ENCODE peak calls at places on chromosomes 11 and 22, in eight cellular contexts. One of them, this sample, is unnamed.

GRCh38 chr22:26404851-26405357 is 24.2 kb upstream of the ASPHD2 start:
- DNase-seq in GM23338: no peak
- DNase-seq in A549: no peak
- DNase-seq in Peyer's patch: no peak
- DNase-seq in psoas muscle: no peak
- DNase-seq in hepatocyte: no peak
- DNase-seq in spleen: no peak
- DNase-seq in colonic mucosa: no peak
- DNase-seq in this sample: peak; percentile 25

GRCh38 chr11:13697710-13698109 is 29.2 kb downstream of the FAR1 start:
- DNase-seq in Peyer's patch: no peak
- DNase-seq in hepatocyte: no peak
- DNase-seq in GM23338: no peak
- DNase-seq in psoas muscle: no peak
- DNase-seq in spleen: no peak
- DNase-seq in colonic mucosa: no peak
- DNase-seq in A549: no peak
- DNase-seq in this sample: no peak

GRCh38 chr11:40099391-40100169 is 1359.9 kb downstream of the LRRC4C start:
- DNase-seq in A549: no peak
- DNase-seq in psoas muscle: no peak
- DNase-seq in hepatocyte: no peak
- DNase-seq in colonic mucosa: no peak
- DNase-seq in spleen: no peak
- DNase-seq in GM23338: peak; percentile 16
- DNase-seq in Peyer's patch: no peak
- DNase-seq in this sample: no peak

GRCh38 chr11:121841487-121842167 is 274.4 kb downstream of the BLID start:
- DNase-seq in hepatocyte: no peak
- DNase-seq in spleen: no peak
- DNase-seq in GM23338: peak; percentile 39
- DNase-seq in colonic mucosa: no peak
- DNase-seq in psoas muscle: no peak
- DNase-seq in Peyer's patch: no peak
- DNase-seq in A549: no peak
- DNase-seq in this sample: no peak

GRCh38 chr22:44691796-44692661 is 10.0 kb upstream of the PRR5 start:
- DNase-seq in spleen: peak; percentile 78
- DNase-seq in psoas muscle: no peak
- DNase-seq in hepatocyte: no peak
- DNase-seq in colonic mucosa: no peak
- DNase-seq in Peyer's patch: no peak
- DNase-seq in A549: no peak
- DNase-seq in GM23338: peak; percentile 55
- DNase-seq in this sample: no peak

GRCh38 chr11:29159552-29160465 is 857.0 kb downstream of the KCNA4 start:
- DNase-seq in psoas muscle: no peak
- DNase-seq in GM23338: peak; percentile 84
- DNase-seq in A549: peak; percentile 28
- DNase-seq in hepatocyte: peak; percentile 84
- DNase-seq in spleen: no peak
- DNase-seq in Peyer's patch: no peak
- DNase-seq in colonic mucosa: peak; percentile 37
- DNase-seq in this sample: peak; percentile 21

GRCh38 chr11:113446938-113447337 is 28.3 kb downstream of the DRD2 start:
- DNase-seq in Peyer's patch: no peak
- DNase-seq in A549: no peak
- DNase-seq in colonic mucosa: no peak
- DNase-seq in psoas muscle: no peak
- DNase-seq in hepatocyte: peak; percentile 19
- DNase-seq in spleen: no peak
- DNase-seq in GM23338: no peak
- DNase-seq in this sample: no peak

GRCh38 chr11:50423208-50423607 is 390.5 kb downstream of the OR4C45 start:
- DNase-seq in GM23338: no peak
- DNase-seq in spleen: no peak
- DNase-seq in hepatocyte: no peak
- DNase-seq in A549: no peak
- DNase-seq in Peyer's patch: no peak
- DNase-seq in colonic mucosa: no peak
- DNase-seq in psoas muscle: no peak
- DNase-seq in this sample: no peak

GRCh38 chr11:62879554-62879953 is 1.1 kb upstream of the SLC3A2 start:
- DNase-seq in psoas muscle: peak; percentile 27
- DNase-seq in spleen: no peak
- DNase-seq in hepatocyte: no peak
- DNase-seq in colonic mucosa: no peak
- DNase-seq in GM23338: peak; percentile 53
- DNase-seq in A549: no peak
- DNase-seq in Peyer's patch: no peak
- DNase-seq in this sample: no peak

GRCh38 chr11:17403977-17404759 is 15.7 kb upstream of the KCNJ11 start:
- DNase-seq in A549: no peak
- DNase-seq in spleen: no peak
- DNase-seq in psoas muscle: no peak
- DNase-seq in hepatocyte: no peak
- DNase-seq in Peyer's patch: no peak
- DNase-seq in colonic mucosa: no peak
- DNase-seq in GM23338: no peak
- DNase-seq in this sample: peak; percentile 27

GRCh38 chr11:29093416-29093815 is 923.4 kb downstream of the KCNA4 start:
- DNase-seq in hepatocyte: no peak
- DNase-seq in psoas muscle: no peak
- DNase-seq in Peyer's patch: no peak
- DNase-seq in A549: peak; percentile 33
- DNase-seq in spleen: no peak
- DNase-seq in colonic mucosa: no peak
- DNase-seq in GM23338: no peak
- DNase-seq in this sample: no peak

GRCh38 chr11:127651888-127652221 is 651.3 kb upstream of the KIRREL3 start:
- DNase-seq in GM23338: no peak
- DNase-seq in colonic mucosa: no peak
- DNase-seq in spleen: no peak
- DNase-seq in A549: no peak
- DNase-seq in hepatocyte: no peak
- DNase-seq in psoas muscle: no peak
- DNase-seq in Peyer's patch: no peak
- DNase-seq in this sample: no peak

GRCh38 chr22:42080287-42080686 is 787 bp downstream of the SMDT1 start:
- DNase-seq in psoas muscle: no peak
- DNase-seq in GM23338: peak; percentile 53
- DNase-seq in Peyer's patch: peak; percentile 46
- DNase-seq in colonic mucosa: peak; percentile 55
- DNase-seq in hepatocyte: peak; percentile 63
- DNase-seq in A549: no peak
- DNase-seq in spleen: peak; percentile 82
- DNase-seq in this sample: no peak

DNA sequence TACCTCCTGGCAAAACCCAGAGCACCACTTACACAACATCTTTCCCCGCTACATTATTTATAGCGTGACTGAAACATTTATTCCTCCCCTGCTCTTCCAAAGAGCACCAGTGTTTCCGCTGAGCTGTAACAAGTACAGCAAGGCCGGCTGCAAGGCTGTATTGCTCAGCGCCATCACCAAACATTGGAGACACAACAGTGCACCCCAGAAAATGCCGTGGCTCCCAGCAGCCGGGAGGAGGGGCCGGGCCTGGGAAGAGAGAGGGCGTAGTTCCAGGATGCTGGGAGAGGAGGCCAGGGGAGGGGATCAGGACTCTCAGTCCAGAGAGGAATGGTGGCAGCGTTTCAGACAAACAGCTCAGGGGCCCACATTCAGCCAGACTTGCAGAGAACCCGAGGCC is 133.2 kb downstream of the DSCAML1 start:
- DNase-seq in spleen: peak; percentile 52
- DNase-seq in Peyer's patch: no peak
- DNase-seq in hepatocyte: peak; percentile 40
- DNase-seq in A549: no peak
- DNase-seq in GM23338: peak; percentile 39
- DNase-seq in psoas muscle: no peak
- DNase-seq in colonic mucosa: no peak
- DNase-seq in this sample: no peak
- H3K27ac ChIP-seq in spleen: no peak overlapping the region
- H3K27ac ChIP-seq in Peyer's patch: no peak overlapping the region
- H3K27ac ChIP-seq in hepatocyte: peak overlapping the region; percentile 69
- H3K27ac ChIP-seq in A549: no peak overlapping the region
- H3K27ac ChIP-seq in GM23338: no peak overlapping the region
- H3K27ac ChIP-seq in psoas muscle: no peak overlapping the region
- H3K27ac ChIP-seq in colonic mucosa: no peak overlapping the region
- H3K27ac ChIP-seq in this sample: no peak overlapping the region

GRCh38 chr11:67276821-67277230 is 10.6 kb downstream of the GRK2 start:
- DNase-seq in GM23338: peak; percentile 59
- DNase-seq in A549: no peak
- DNase-seq in spleen: peak; percentile 90
- DNase-seq in Peyer's patch: peak; percentile 62
- DNase-seq in psoas muscle: peak; percentile 63
- DNase-seq in colonic mucosa: peak; percentile 67
- DNase-seq in hepatocyte: no peak
- DNase-seq in this sample: peak; percentile 62

GRCh38 chr11:67274768-67275605 is 8.7 kb downstream of the GRK2 start:
- DNase-seq in hepatocyte: no peak
- DNase-seq in spleen: peak; percentile 93
- DNase-seq in GM23338: no peak
- DNase-seq in psoas muscle: peak; percentile 68
- DNase-seq in A549: no peak
- DNase-seq in Peyer's patch: no peak
- DNase-seq in colonic mucosa: no peak
- DNase-seq in this sample: no peak

GRCh38 chr11:67277231-67277961 is 11.1 kb downstream of the GRK2 start:
- DNase-seq in psoas muscle: peak; percentile 93
- DNase-seq in hepatocyte: no peak
- DNase-seq in A549: no peak
- DNase-seq in spleen: peak; percentile 99
- DNase-seq in colonic mucosa: peak; percentile 91
- DNase-seq in Peyer's patch: peak; percentile 98
- DNase-seq in GM23338: peak; percentile 82
- DNase-seq in this sample: peak; percentile 99

GRCh38 chr11:67273260-67273990 is 7.2 kb downstream of the GRK2 start:
- DNase-seq in hepatocyte: no peak
- DNase-seq in psoas muscle: no peak
- DNase-seq in spleen: peak; percentile 81
- DNase-seq in GM23338: no peak
- DNase-seq in A549: no peak
- DNase-seq in Peyer's patch: peak; percentile 62
- DNase-seq in colonic mucosa: no peak
- DNase-seq in this sample: peak; percentile 65

GRCh38 chr11:67275606-67276409 is 9.5 kb downstream of the GRK2 start:
- DNase-seq in colonic mucosa: no peak
- DNase-seq in hepatocyte: no peak
- DNase-seq in A549: no peak
- DNase-seq in psoas muscle: no peak
- DNase-seq in spleen: peak; percentile 82
- DNase-seq in GM23338: no peak
- DNase-seq in Peyer's patch: no peak
- DNase-seq in this sample: peak; percentile 56
- H3K4me1 ChIP-seq in colonic mucosa: peaks cover 40% of the 10 kb centered on the region
- H3K4me1 ChIP-seq in hepatocyte: no peaks in the 10 kb centered on the region
- H3K4me1 ChIP-seq in A549: peaks cover 4% of the 10 kb centered on the region
- H3K4me1 ChIP-seq in psoas muscle: peaks cover 74% of the 10 kb centered on the region
- H3K4me1 ChIP-seq in spleen: peaks cover 98% of the 10 kb centered on the region
- H3K4me1 ChIP-seq in GM23338: peaks cover 25% of the 10 kb centered on the region
- H3K4me1 ChIP-seq in Peyer's patch: peaks cover 84% of the 10 kb centered on the region
- H3K4me1 ChIP-seq in this sample: peaks cover 85% of the 10 kb centered on the region

DNA sequence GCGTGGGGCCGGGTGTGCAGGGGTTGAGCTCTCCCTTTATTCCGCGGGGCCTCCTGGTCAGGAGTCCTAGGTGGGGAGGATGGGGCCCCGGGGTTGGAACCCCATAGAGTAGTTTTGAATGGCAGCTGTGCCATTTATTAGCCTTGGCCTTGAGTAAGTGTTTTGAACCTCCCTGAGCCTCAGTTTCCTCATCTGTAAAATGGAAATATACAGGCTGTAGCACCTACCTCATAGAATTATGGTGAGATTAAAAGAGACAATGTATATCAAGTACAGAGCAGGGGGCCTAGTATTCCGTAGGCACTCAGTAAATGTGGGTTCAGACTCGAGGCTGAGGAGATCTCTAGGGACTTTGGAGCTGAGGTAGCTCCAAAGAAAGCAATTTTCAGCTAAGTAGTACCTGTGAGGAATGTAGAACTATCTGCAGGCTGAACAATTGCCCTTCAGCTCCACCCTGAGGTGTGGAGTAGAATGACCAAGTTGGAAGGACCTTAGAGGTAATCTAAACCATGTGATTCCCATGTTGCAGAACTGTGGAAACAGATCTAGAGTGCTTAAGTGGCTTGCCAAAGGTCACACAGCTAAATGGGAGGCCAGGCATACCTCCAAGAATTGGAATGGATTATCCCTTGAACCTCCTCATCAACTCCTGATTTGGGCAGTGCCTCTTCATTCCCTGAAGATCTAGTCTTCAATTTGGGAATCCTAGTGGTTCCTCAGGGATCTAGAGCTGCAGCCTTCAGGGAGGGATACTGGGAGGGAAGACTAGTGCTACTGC is 675 bp downstream of the PGAP2 start:
- DNase-seq in Peyer's patch: peak; percentile 35
- DNase-seq in A549: peak; percentile 91
- DNase-seq in psoas muscle: no peak
- DNase-seq in GM23338: peak; percentile 65
- DNase-seq in spleen: no peak
- DNase-seq in colonic mucosa: peak; percentile 68
- DNase-seq in hepatocyte: peak; percentile 80
- DNase-seq in this sample: peak; percentile 75
- TF ChIP-seq CTCF in Peyer's patch: peak; percentile 37
- TF ChIP-seq CTCF in A549: peak; percentile 69
- TF ChIP-seq CTCF in psoas muscle: peak; percentile 34
- TF ChIP-seq CTCF in GM23338: peak; percentile 69
- TF ChIP-seq CTCF in spleen: peak; percentile 56
- TF ChIP-seq CTCF in colonic mucosa: peak; percentile 36
- TF ChIP-seq CTCF in hepatocyte: peak; percentile 48
- TF ChIP-seq CTCF in this sample: peak; percentile 82

GRCh38 chr22:46045459-46046298 is 68.7 kb upstream of the WNT7B start:
- DNase-seq in GM23338: no peak
- DNase-seq in Peyer's patch: no peak
- DNase-seq in colonic mucosa: no peak
- DNase-seq in hepatocyte: no peak
- DNase-seq in A549: no peak
- DNase-seq in spleen: peak; percentile 80
- DNase-seq in psoas muscle: no peak
- DNase-seq in this sample: no peak

GRCh38 chr22:46047226-46047625 is 70.3 kb upstream of the WNT7B start:
- DNase-seq in hepatocyte: no peak
- DNase-seq in psoas muscle: no peak
- DNase-seq in A549: no peak
- DNase-seq in colonic mucosa: no peak
- DNase-seq in GM23338: no peak
- DNase-seq in Peyer's patch: no peak
- DNase-seq in spleen: peak; percentile 48
- DNase-seq in this sample: no peak

GRCh38 chr22:46044718-46045458 is 67.9 kb upstream of the WNT7B start:
- DNase-seq in GM23338: peak; percentile 76
- DNase-seq in Peyer's patch: peak; percentile 62
- DNase-seq in colonic mucosa: no peak
- DNase-seq in psoas muscle: peak; percentile 56
- DNase-seq in A549: no peak
- DNase-seq in spleen: peak; percentile 90
- DNase-seq in hepatocyte: peak; percentile 57
- DNase-seq in this sample: no peak

GRCh38 chr22:46047841-46048595 is 71.1 kb upstream of the WNT7B start:
- DNase-seq in psoas muscle: no peak
- DNase-seq in A549: no peak
- DNase-seq in GM23338: no peak
- DNase-seq in hepatocyte: no peak
- DNase-seq in Peyer's patch: no peak
- DNase-seq in colonic mucosa: no peak
- DNase-seq in spleen: peak; percentile 82
- DNase-seq in this sample: no peak

GRCh38 chr22:46046299-46046685 is 69.3 kb upstream of the WNT7B start:
- DNase-seq in colonic mucosa: no peak
- DNase-seq in hepatocyte: no peak
- DNase-seq in GM23338: no peak
- DNase-seq in psoas muscle: no peak
- DNase-seq in A549: no peak
- DNase-seq in Peyer's patch: no peak
- DNase-seq in spleen: peak; percentile 66
- DNase-seq in this sample: no peak
- H3K27ac ChIP-seq in colonic mucosa: peak overlapping the region; percentile 89
- H3K27ac ChIP-seq in hepatocyte: no peak overlapping the region
- H3K27ac ChIP-seq in GM23338: no peak overlapping the region
- H3K27ac ChIP-seq in psoas muscle: peak overlapping the region; percentile 99
- H3K27ac ChIP-seq in A549: no peak overlapping the region
- H3K27ac ChIP-seq in Peyer's patch: peak overlapping the region; percentile 80
- H3K27ac ChIP-seq in spleen: peak overlapping the region; percentile 92
- H3K27ac ChIP-seq in this sample: no peak overlapping the region